ENCODE peak calls at places on chromosome 12, in eight cellular contexts. K, X, U, J, T, S, A and H are unnamed samples.

GRCh38 chr12:131205534-131205933 is 251.8 kb downstream of the ADGRD1 start:
- DNase-seq in K (no peak), S (no peak), T (no peak), X (peak; percentile 36), A (no peak), U (no peak), J (no peak), H (no peak)

GRCh38 chr12:6343518-6343917 is 1.6 kb upstream of the TNFRSF1A start:
- DNase-seq in T (no peak), K (peak; percentile 72), X (no peak), S (no peak), A (no peak), J (no peak), U (no peak), H (no peak)

GRCh38 chr12:113142173-113142885 is 6.8 kb upstream of the RASAL1 start:
- DNase-seq in S (no peak), K (peak; percentile 40), T (peak; percentile 97), A (no peak), X (no peak), J (no peak), U (peak; percentile 71), H (no peak)

GRCh38 chr12:68972570-68972969 is 39.6 kb upstream of the CPM start:
- DNase-seq in S (no peak), X (no peak), J (no peak), U (no peak), K (no peak), T (no peak), A (no peak), H (no peak)

GRCh38 chr12:88339966-88340365 is 197.9 kb downstream of the TMTC3 start:
- DNase-seq in A (no peak), J (no peak), U (no peak), X (no peak), S (peak; percentile 36), T (no peak), K (no peak), H (no peak)

GRCh38 chr12:2876431-2877046 is 435 bp downstream of the FOXM1 start:
- DNase-seq in A (peak; percentile 20), T (no peak), K (no peak), U (no peak), X (no peak), S (peak; percentile 57), J (no peak), H (no peak)

GRCh38 chr12:21340406-21340805 is 5.7 kb upstream of the SLCO1A2 start:
- DNase-seq in U (no peak), K (no peak), A (no peak), T (no peak), S (no peak), J (no peak), X (no peak), H (no peak)

GRCh38 chr12:100752841-100753240 is 41.7 kb upstream of the ANO4 start:
- DNase-seq in U (no peak), S (no peak), T (no peak), A (no peak), X (no peak), J (no peak), K (no peak), H (no peak)

GRCh38 chr12:120402217-120402616 is 33.3 kb upstream of the MSI1 start:
- DNase-seq in X (peak; percentile 85), K (peak; percentile 92), A (no peak), S (no peak), T (no peak), U (no peak), J (no peak), H (no peak)

GRCh38 chr12:38056701-38057689 is 259.6 kb upstream of the ALG10B start:
- DNase-seq in S (peak; percentile 14), U (no peak), X (no peak), T (no peak), J (no peak), K (no peak), A (peak; percentile 97), H (no peak)

GRCh38 chr12:15001733-15002471 is 29.1 kb downstream of the PDE6H start:
- DNase-seq in T (peak; percentile 39), U (peak; percentile 46), A (no peak), S (peak; percentile 38), J (no peak), X (peak; percentile 76), K (peak; percentile 85), H (no peak)

GRCh38 chr12:110743571-110744093 is 941 bp upstream of the PPP1CC start:
- DNase-seq in X (peak; percentile 41), U (peak; percentile 72), T (peak; percentile 39), S (peak; percentile 66), A (peak; percentile 56), K (peak; percentile 74), J (no peak), H (no peak)

GRCh38 chr12:8145754-8146415 is 10.9 kb upstream of the ZNF705A start:
- DNase-seq in T (peak; percentile 55), K (peak; percentile 88), S (peak; percentile 83), A (no peak), J (no peak), X (peak; percentile 89), U (peak; percentile 55), H (no peak)

GRCh38 chr12:25271486-25272098 is 20.9 kb upstream of the KRAS start:
- DNase-seq in S (no peak), A (no peak), X (no peak), J (no peak), U (no peak), T (no peak), K (no peak), H (no peak)

GRCh38 chr12:25278274-25278673 is 27.5 kb upstream of the KRAS start:
- DNase-seq in A (no peak), K (no peak), T (no peak), U (no peak), S (no peak), J (no peak), X (no peak), H (no peak)

GRCh38 chr12:25276199-25276937 is 25.6 kb upstream of the KRAS start:
- DNase-seq in K (no peak), T (no peak), U (no peak), A (peak; percentile 82), S (peak; percentile 69), J (no peak), X (no peak), H (no peak)

GRCh38 chr12:25269701-25270100 is 19.0 kb upstream of the KRAS start:
- DNase-seq in A (no peak), U (no peak), X (no peak), S (no peak), J (no peak), K (no peak), T (no peak), H (no peak)

DNA sequence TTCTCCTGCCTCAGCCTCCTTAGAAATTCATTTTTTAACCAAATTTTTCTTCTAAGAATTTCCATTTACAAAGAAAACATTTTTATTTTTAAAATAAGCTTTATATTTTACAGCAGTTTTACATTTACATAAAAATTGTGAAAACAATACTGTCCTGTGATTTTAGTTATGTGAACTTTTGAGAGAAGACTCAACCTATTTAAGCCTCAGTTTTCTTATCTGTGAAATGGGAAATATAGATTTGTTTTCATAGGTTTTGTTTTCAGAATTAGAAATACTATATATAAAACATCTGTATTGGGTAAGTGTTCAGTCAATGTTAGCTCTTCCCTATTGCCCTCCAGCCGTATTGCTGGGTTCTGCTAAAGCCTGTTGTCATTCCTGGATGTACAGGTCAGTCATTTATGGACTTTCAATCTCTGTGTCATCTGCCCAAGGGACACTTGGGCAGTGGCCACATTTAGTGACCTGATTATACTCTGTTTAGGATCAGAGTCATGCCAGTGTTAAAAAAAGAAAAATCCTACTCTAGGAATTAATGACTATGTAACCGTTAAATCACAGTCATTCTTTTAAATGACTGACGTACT is 22.3 kb upstream of the KRAS start:
- DNase-seq in S (no peak), J (no peak), A (no peak), K (no peak), X (no peak), U (no peak), T (no peak), H (no peak)
- H3K27ac ChIP-seq in S (no peak overlapping the region), J (no peak overlapping the region), A (no peak overlapping the region), K (no peak overlapping the region), X (no peak overlapping the region), U (no peak overlapping the region), T (no peak overlapping the region), H (no peak overlapping the region)

DNA sequence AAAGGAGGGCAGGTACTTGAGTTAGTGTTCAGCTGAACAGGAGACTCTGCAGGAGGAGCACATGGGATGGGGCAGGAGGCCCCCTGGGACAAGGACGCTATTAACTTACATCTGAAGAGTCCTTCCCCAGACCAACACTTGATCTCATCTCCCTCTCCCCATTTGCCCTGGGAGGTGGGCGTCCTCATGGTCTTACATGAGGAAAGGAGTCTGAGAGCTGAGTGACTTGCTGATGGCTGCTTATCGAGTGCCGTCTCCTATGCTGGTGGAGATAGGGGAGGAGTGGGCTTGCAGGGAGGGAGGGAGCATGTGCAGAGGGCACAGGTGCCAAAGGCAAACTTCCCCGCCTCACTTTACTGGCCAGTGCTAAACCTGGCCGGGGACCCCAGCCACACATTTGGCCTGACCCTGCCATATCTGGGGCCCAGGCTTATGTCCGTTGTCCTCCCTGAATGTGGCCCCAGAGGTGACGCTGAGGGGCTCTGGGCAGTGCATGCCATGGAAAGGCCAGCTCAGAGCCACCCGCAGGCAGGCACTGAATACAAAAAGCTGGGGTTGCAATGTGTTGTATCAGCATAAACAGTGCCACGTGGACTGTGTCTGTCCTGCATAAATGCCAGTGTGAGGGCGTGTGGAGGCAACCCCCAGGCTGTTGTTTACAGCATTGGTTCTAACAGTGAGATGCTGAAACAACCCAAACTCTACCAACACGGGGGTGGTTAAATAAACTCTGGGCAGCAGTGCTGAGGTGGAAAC is 29.4 kb downstream of the FAIM2 start:
- DNase-seq in J (no peak), X (no peak), S (peak; percentile 25), U (no peak), A (no peak), K (peak; percentile 42), T (peak; percentile 82), H (no peak)
- H3K27ac ChIP-seq in J (no peak overlapping the region), X (no peak overlapping the region), S (no peak overlapping the region), U (no peak overlapping the region), A (no peak overlapping the region), K (no peak overlapping the region), T (peak overlapping the region; percentile 96), H (no peak overlapping the region)

DNA sequence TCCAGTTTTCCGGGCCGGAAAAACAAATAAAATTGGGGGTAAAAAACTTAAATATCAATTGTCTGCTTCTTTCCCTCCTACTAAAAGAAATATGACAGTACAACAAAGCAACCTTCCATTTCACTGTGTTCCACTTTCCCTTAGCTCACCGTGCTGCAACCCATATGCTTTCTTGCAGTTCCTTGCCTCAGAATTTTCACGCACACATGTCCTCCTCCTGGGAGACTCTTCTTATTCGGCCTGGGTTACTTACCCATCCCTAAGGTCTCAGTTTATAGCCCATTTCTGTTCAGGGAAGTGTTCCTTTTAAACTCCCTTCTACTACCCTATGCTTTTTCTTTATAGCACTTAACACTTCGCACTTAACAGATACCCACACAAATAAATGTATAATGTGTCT is 4.5 kb upstream of the MAGOHB start:
- DNase-seq in S (peak; percentile 15), K (no peak), T (no peak), X (no peak), U (no peak), A (no peak), J (no peak), H (no peak)
- H3K27ac ChIP-seq in S (peak overlapping the region; percentile 85), K (no peak overlapping the region), T (peak overlapping the region; percentile 14), X (no peak overlapping the region), U (no peak overlapping the region), A (peak overlapping the region; percentile 77), J (no peak overlapping the region), H (no peak overlapping the region)

DNA sequence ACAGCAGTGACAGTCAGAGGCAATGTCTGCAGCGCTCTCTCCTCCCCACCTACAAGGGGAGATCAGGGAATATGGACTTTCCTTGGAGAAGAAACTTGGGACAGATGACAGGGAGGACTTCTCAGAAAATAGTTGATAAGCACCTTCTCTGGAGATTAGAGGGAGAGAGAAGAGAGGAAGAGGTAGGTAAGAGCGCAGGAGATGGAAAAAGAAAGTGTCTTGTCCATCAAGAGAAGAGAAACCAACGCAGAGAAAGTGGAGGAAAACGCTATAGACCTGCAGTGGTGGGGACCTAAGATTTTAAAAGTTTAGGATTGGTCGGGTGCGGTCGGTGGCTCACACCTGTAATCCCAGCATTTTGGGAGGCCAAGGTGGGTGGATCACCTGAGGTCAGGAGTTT is 15.5 kb upstream of the SMUG1 start:
- DNase-seq in A (no peak), S (no peak), K (no peak), T (no peak), U (no peak), J (no peak), X (no peak), H (no peak)
- H3K27ac ChIP-seq in A (no peak overlapping the region), S (no peak overlapping the region), K (no peak overlapping the region), T (no peak overlapping the region), U (no peak overlapping the region), J (no peak overlapping the region), X (no peak overlapping the region), H (no peak overlapping the region)